ENCODE peak calls at places on chromosomes 5 and 9, in five cellular contexts. A, S, F, I and P are unnamed samples.

GRCh38 chr9:130895481-130896232 is 955 bp downstream of the QRFP start:
- DNase-seq in A (no peak), S (no peak), F (no peak), I (no peak), P (no peak)

GRCh38 chr5:107542831-107543231 is 127.9 kb downstream of the EFNA5 start:
- DNase-seq in A (peak), S (no peak), F (peak), I (peak), P (peak)

GRCh38 chr5:10600629-10601245 is 36.9 kb downstream of the ANKRD33B start:
- DNase-seq in A (no peak), S (no peak), F (no peak), I (no peak), P (no peak)

GRCh38 chr5:115962565-115963402 is 509 bp downstream of the LVRN start:
- DNase-seq in A (no peak), S (no peak), F (no peak), I (peak), P (no peak)

GRCh38 chr5:132363431-132364112 is 5.9 kb upstream of the SLC22A5 start:
- DNase-seq in A (peak), S (no peak), F (no peak), I (no peak), P (peak)

GRCh38 chr9:78127271-78128225 is 95.9 kb upstream of the GNAQ start:
- DNase-seq in A (no peak), S (no peak), F (no peak), I (no peak), P (no peak)

GRCh38 chr9:34079181-34079580 is 30.5 kb upstream of the UBAP2 start:
- DNase-seq in A (no peak), S (no peak), F (no peak), I (no peak), P (no peak)

GRCh38 chr9:21522348-21522747 is 40.2 kb upstream of the IFNE start:
- DNase-seq in A (no peak), S (no peak), F (no peak), I (no peak), P (no peak)

GRCh38 chr5:11918463-11919045 is 14.3 kb upstream of the CTNND2 start:
- DNase-seq in A (no peak), S (no peak), F (no peak), I (no peak), P (no peak)

GRCh38 chr9:94490465-94490864 is 64.4 kb upstream of the PCAT7 start:
- DNase-seq in A (no peak), S (peak), F (no peak), I (no peak), P (no peak)

GRCh38 chr9:18935521-18935920 is 97.5 kb downstream of the SAXO1 start:
- DNase-seq in A (no peak), S (no peak), F (no peak), I (no peak), P (no peak)

GRCh38 chr9:98373622-98374021 is 118.2 kb upstream of the TBC1D2 start:
- DNase-seq in A (no peak), S (no peak), F (no peak), I (no peak), P (no peak)

GRCh38 chr5:41337724-41338123 is 124.4 kb upstream of the C6 start:
- DNase-seq in A (no peak), S (no peak), F (no peak), I (no peak), P (no peak)

GRCh38 chr5:172782169-172783039 is 11.4 kb upstream of the DUSP1 start:
- DNase-seq in A (no peak), S (no peak), F (no peak), I (no peak), P (no peak)

GRCh38 chr5:179151521-179152118 is 91.4 kb downstream of the ZNF354C start:
- DNase-seq in A (no peak), S (no peak), F (no peak), I (peak), P (no peak)

GRCh38 chr5:149153751-149154610 is 12.7 kb downstream of the ABLIM3 start:
- DNase-seq in A (peak), S (peak), F (no peak), I (peak), P (no peak)

GRCh38 chr9:126591083-126591482 is 22.6 kb upstream of the LMX1B start:
- DNase-seq in A (no peak), S (no peak), F (no peak), I (no peak), P (no peak)

GRCh38 chr5:40735609-40736008 is 20.2 kb downstream of the TTC33 start:
- DNase-seq in A (no peak), S (no peak), F (no peak), I (no peak), P (no peak)

GRCh38 chr5:60340965-60341471 is 358.9 kb downstream of the DEPDC1B start:
- DNase-seq in A (no peak), S (no peak), F (no peak), I (peak), P (no peak)

GRCh38 chr5:149500922-149501582 is 50.2 kb downstream of the CSNK1A1 start:
- DNase-seq in A (no peak), S (no peak), F (no peak), I (no peak), P (no peak)

GRCh38 chr5:32777222-32777621 is 66.1 kb downstream of the NPR3 start:
- DNase-seq in A (no peak), S (no peak), F (no peak), I (no peak), P (no peak)

GRCh38 chr9:87080512-87081225 is 133.4 kb upstream of the GAS1 start:
- DNase-seq in A (no peak), S (peak), F (no peak), I (no peak), P (no peak)

GRCh38 chr5:127398508-127398907 is 107.9 kb downstream of the MEGF10 start:
- DNase-seq in A (no peak), S (no peak), F (no peak), I (no peak), P (no peak)

GRCh38 chr5:122442938-122443337 is 130.9 kb downstream of the SNCAIP start:
- DNase-seq in A (no peak), S (no peak), F (no peak), I (no peak), P (no peak)

GRCh38 chr5:136000937-136001336 is 27.9 kb upstream of the TGFBI start:
- DNase-seq in A (no peak), S (peak), F (no peak), I (no peak), P (no peak)

GRCh38 chr9:121267689-121268597 is at the start of gene GSN:
- DNase-seq in A (peak), S (peak), F (peak), I (peak), P (peak)

GRCh38 chr5:89071101-89071940 is 188.3 kb upstream of the MEF2C start:
- DNase-seq in A (no peak), S (no peak), F (no peak), I (no peak), P (no peak)

GRCh38 chr9:133733421-133734250 is 4.5 kb downstream of the SARDH start:
- DNase-seq in A (peak), S (no peak), F (peak), I (no peak), P (no peak)

GRCh38 chr5:63211413-63212132 is 633.0 kb downstream of the LRRC70 start:
- DNase-seq in A (no peak), S (no peak), F (no peak), I (no peak), P (no peak)

GRCh38 chr5:82669720-82670119 is 391.6 kb upstream of the RPS23 start:
- DNase-seq in A (no peak), S (no peak), F (no peak), I (no peak), P (no peak)

DNA sequence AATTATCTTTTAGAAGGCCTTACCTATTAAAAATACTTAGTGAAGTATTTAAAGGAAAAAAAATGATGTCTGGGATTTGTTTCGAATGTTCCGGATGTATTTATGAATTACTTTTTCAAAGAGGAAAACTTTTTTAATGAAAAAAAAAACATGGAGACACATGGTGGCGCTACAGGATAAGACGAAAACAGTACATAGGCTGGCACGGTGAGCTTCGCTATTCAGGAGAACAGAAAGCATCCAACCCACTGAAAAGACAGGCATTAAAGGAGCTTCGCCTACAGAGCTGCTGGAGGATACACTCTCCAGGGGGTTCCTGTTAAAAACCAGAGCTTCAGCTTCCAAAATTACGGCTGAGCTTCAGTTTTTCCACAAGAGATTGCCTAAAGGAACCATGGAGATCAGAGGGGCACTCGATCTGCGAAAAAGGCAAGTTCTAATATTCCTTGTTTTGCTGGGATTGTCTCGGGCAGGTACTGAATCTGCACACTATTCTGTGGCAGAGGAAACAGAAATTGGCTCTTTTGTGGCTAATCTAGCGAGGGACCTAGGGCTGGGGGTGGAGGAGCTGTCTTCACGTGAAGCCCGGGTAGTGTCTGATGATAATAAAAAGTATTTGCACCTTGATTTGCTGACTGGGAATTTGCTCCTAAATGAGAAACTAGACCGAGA is at the start of gene PCDHB14:
- DNase-seq in A (no peak), S (peak), F (no peak), I (no peak), P (no peak)
- TF ChIP-seq CTCF in A (peak), S (no peak), F (no peak), I (peak), P (peak)

GRCh38 chr9:90455316-90455715 is 187.3 kb downstream of the DIRAS2 start:
- DNase-seq in A (no peak), S (no peak), F (no peak), I (no peak), P (no peak)

GRCh38 chr9:90459321-90459720 is 183.3 kb downstream of the DIRAS2 start:
- DNase-seq in A (no peak), S (no peak), F (no peak), I (no peak), P (no peak)

GRCh38 chr9:90457386-90458080 is 185.1 kb downstream of the DIRAS2 start:
- DNase-seq in A (no peak), S (no peak), F (no peak), I (no peak), P (no peak)

GRCh38 chr9:90460220-90460619 is 182.4 kb downstream of the DIRAS2 start:
- DNase-seq in A (no peak), S (no peak), F (no peak), I (no peak), P (no peak)

DNA sequence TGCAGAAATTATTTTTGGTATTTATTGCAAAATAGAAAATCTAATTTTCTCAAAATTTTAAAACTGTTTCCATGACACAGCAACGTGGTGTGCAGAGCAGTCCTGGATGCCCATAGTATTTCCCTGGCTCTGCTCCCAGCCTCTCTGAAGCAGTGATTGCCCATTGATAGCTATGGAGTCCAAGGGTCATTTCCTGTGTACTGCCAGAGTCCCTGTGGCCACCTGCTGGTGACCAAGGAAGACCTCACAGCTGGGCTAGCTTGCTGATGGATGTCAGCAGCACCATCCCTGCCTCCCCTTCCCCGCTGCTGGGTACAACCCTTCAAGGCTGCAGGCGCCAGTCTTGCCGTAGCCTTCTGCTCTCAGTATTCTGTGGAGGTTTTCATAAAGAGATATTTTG is 184.1 kb downstream of the DIRAS2 start:
- DNase-seq in A (no peak), S (no peak), F (no peak), I (no peak), P (no peak)
- TF ChIP-seq CTCF in A (no peak), S (no peak), F (no peak), I (no peak), P (no peak)

DNA sequence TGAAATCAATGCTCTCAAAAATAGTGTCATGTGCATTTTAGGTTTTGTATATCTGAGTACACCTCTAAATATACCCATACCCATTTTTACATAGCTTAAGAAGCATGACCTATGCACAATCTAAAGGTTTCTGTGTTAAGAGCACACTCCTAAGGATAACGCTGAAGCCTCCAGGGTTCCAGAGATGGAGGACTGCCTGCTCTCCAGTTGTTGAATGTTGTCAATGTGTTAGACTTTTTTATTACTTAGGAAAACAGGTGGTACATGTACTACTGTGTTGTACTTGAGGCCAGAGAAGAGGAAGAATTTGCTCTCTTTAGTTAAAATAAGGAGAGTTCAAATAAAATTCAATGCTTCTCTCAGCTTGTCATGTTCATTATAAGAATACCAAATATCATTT is 141.2 kb downstream of the EMB start:
- DNase-seq in A (no peak), S (no peak), F (no peak), I (no peak), P (no peak)
- TF ChIP-seq CTCF in A (no peak), S (no peak), F (no peak), I (no peak), P (no peak)

DNA sequence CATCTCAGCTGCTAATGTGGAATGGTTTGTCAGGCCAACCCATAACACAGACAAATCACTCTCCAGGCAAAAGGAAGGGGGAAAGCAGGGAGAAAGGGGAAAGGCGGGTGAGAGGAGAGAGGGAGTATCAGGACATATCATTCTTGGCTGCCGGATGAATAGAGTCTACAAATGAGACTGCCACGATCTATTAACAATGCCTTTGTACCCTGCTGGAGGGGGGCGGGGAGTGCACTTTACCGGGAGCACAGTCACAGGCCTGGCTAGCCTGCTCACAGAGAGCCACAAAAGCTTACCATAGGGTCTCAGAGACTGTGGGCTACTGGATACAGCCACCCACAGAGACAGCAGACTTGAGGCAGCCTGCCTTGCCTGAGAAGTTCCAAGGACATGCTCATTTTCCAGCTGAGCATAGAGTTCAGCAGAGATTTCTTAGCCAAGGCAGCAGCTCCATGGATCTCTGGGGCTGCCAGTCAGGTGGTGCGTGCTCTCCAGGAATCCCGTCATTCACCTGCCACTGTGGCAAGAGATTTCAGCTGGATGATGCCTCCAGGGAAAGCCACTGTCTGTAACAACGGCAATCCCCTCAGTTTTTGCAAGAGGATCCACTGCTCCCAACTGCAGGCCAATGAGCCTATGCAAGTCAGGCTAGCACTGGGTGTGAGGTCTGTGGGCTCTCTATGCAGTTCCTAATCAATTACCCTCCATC is 217.8 kb upstream of the PANK3 start:
- DNase-seq in A (no peak), S (no peak), F (no peak), I (no peak), P (no peak)
- TF ChIP-seq CTCF in A (no peak), S (no peak), F (no peak), I (no peak), P (no peak)